ENCODE peak calls at places on chromosomes 2 and 18, in ten cellular contexts. Q is NCI-H524; J is HuH-7; O is tibial nerve; K is HS-5; D is NCI-H2107; V is iPS DF 19.7; U is activated CD8-positive, alpha-beta memory T cell treated with anti-CD3 and anti-CD28 coated beads, Interleukin-2, amount 50 U/mL, for 48 hours; E is amygdala; I is AG04450. Z is an unnamed sample.

GRCh38 chr2:13481201-13481600 is 764.5 kb downstream of the TRIB2 start:
- DNase-seq in D (no peak), Q (no peak), I (no peak), U (no peak), E (no peak), V (no peak), K (no peak), J (no peak), O (no peak), Z (no peak)

GRCh38 chr2:74104839-74105238 is 42.9 kb downstream of the BOLA3 start:
- DNase-seq in J (no peak), K (no peak), O (no peak), I (no peak), E (no peak), U (no peak), V (no peak), Q (no peak), D (no peak), Z (no peak)

GRCh38 chr2:134207589-134208209 is 46.2 kb upstream of the MGAT5 start:
- DNase-seq in D (no peak), I (no peak), Q (peak; percentile 68), E (no peak), O (peak; percentile 33), J (peak; percentile 46), K (no peak), U (peak; percentile 72), V (no peak), Z (no peak)

GRCh38 chr2:149094217-149095015 is 55.9 kb downstream of the LYPD6B start:
- DNase-seq in I (no peak), E (no peak), O (no peak), K (peak; percentile 52), J (no peak), Q (no peak), U (no peak), V (no peak), D (no peak), Z (no peak)

GRCh38 chr2:199463708-199464613 is 6.2 kb upstream of the SATB2 start:
- DNase-seq in K (no peak), O (no peak), U (no peak), E (no peak), Q (no peak), J (peak; percentile 61), D (no peak), I (no peak), V (no peak), Z (no peak)

GRCh38 chr2:33104726-33105125 is 158.0 kb downstream of the LTBP1 start:
- DNase-seq in Q (no peak), D (no peak), O (no peak), K (no peak), I (no peak), J (no peak), E (no peak), V (no peak), U (no peak), Z (no peak)

GRCh38 chr2:166090900-166091299 is 36.9 kb downstream of the SCN1A start:
- DNase-seq in J (no peak), K (no peak), I (no peak), Q (peak; percentile 32), E (no peak), V (no peak), U (no peak), O (no peak), D (no peak), Z (no peak)

GRCh38 chr2:136057023-136057801 is 60.7 kb downstream of the CXCR4 start:
- DNase-seq in I (no peak), U (peak; percentile 64), Q (no peak), D (no peak), K (no peak), E (no peak), V (no peak), J (no peak), O (no peak), Z (no peak)

GRCh38 chr2:124149571-124149970 is 124.5 kb downstream of the CNTNAP5 start:
- DNase-seq in V (no peak), O (no peak), E (no peak), D (no peak), I (no peak), K (no peak), J (no peak), Q (peak; percentile 42), U (no peak), Z (no peak)

GRCh38 chr18:47215554-47216138 is 35.8 kb downstream of the SKOR2 start:
- DNase-seq in E (no peak), U (no peak), I (peak; percentile 2), V (no peak), K (peak; percentile 28), J (peak; percentile 11), O (peak; percentile 15), D (peak; percentile 27), Q (peak; percentile 61), Z (peak; percentile 63)

GRCh38 chr2:223549215-223549614 is 52.9 kb downstream of the SCG2 start:
- DNase-seq in E (no peak), U (no peak), K (peak; percentile 99), D (no peak), Q (no peak), J (no peak), I (peak; percentile 78), V (no peak), O (no peak), Z (no peak)

GRCh38 chr2:43051316-43051715 is 175.1 kb downstream of the ZFP36L2 start:
- DNase-seq in D (no peak), J (no peak), V (no peak), U (no peak), K (no peak), E (no peak), I (no peak), Q (no peak), O (no peak), Z (no peak)

GRCh38 chr2:238240761-238241711 is 1.2 kb upstream of the HES6 start:
- DNase-seq in I (no peak), Q (peak; percentile 96), O (no peak), J (peak; percentile 47), E (no peak), V (no peak), K (no peak), U (no peak), D (peak; percentile 90), Z (peak; percentile 89)

GRCh38 chr2:60819155-60819862 is 62.1 kb upstream of the REL start:
- DNase-seq in K (no peak), U (peak; percentile 88), Q (no peak), J (no peak), O (no peak), E (no peak), V (no peak), I (no peak), D (no peak), Z (no peak)

GRCh38 chr2:54669677-54670484 is 53.6 kb upstream of the EML6 start:
- DNase-seq in U (no peak), D (no peak), J (peak; percentile 76), K (peak; percentile 48), E (no peak), O (peak; percentile 87), Q (no peak), I (no peak), V (no peak), Z (no peak)

GRCh38 chr2:240820014-240820606 is at the start of gene KIF1A:
- DNase-seq in U (peak; percentile 58), I (no peak), J (no peak), D (peak; percentile 92), O (no peak), K (no peak), V (no peak), E (peak; percentile 90), Q (peak; percentile 87), Z (peak; percentile 93)

GRCh38 chr18:13614701-13615288 is 111.6 kb downstream of the FAM210A start:
- DNase-seq in K (no peak), I (no peak), O (no peak), Q (no peak), V (no peak), D (no peak), E (no peak), J (no peak), U (peak; percentile 72), Z (no peak)

GRCh38 chr2:113136828-113137775 is 9.7 kb downstream of the IL1RN start:
- DNase-seq in D (no peak), O (peak; percentile 67), I (peak; percentile 8), V (no peak), K (no peak), Q (peak; percentile 55), J (peak; percentile 51), E (no peak), U (no peak), Z (no peak)

GRCh38 chr2:86788172-86788571 is 2.5 kb downstream of the CD8A start:
- DNase-seq in E (no peak), J (no peak), U (no peak), V (no peak), D (no peak), K (no peak), Q (no peak), O (no peak), I (no peak), Z (no peak)

GRCh38 chr2:17719562-17720371 is 33.8 kb downstream of the SMC6 start:
- DNase-seq in D (no peak), O (no peak), J (peak; percentile 8), Q (peak; percentile 24), K (no peak), E (no peak), I (no peak), U (no peak), V (no peak), Z (no peak)

GRCh38 chr18:40367576-40367975 is 1587.5 kb upstream of the PIK3C3 start:
- DNase-seq in J (no peak), U (no peak), V (no peak), E (no peak), O (no peak), Q (peak; percentile 53), I (no peak), D (no peak), K (no peak), Z (no peak)

GRCh38 chr2:100959225-100959880 is 42.7 kb upstream of the RPL31 start:
- DNase-seq in U (no peak), O (no peak), D (no peak), Q (no peak), V (no peak), E (no peak), I (no peak), K (peak; percentile 80), J (no peak), Z (no peak)

GRCh38 chr2:199470361-199470671 is 12.6 kb upstream of the SATB2 start:
- DNase-seq in V (no peak), U (no peak), I (no peak), E (no peak), Q (no peak), O (no peak), D (no peak), K (no peak), J (no peak), Z (no peak)

GRCh38 chr2:320561-320960 is 32.7 kb upstream of the ALKAL2 start:
- DNase-seq in E (no peak), D (no peak), U (no peak), Q (no peak), O (no peak), V (no peak), I (no peak), K (no peak), J (no peak), Z (no peak)